ENCODE peak calls at places on chromosome 18, in seven cellular contexts. One of them, this sample, is unnamed.

GRCh38 chr18:25826823-25827617 is 263.4 kb downstream of the SS18 start:
- DNase-seq in A549: no peak
- DNase-seq in cardiac fibroblast: no peak
- DNase-seq in SK-N-SH: no peak
- DNase-seq in choroid plexus epithelial cell: no peak
- DNase-seq in astrocyte of the spinal cord: no peak
- DNase-seq in fibroblast of lung: peak; percentile 23
- DNase-seq in this sample: peak; percentile 25

GRCh38 chr18:2223859-2224258 is 347.4 kb downstream of the METTL4 start:
- DNase-seq in A549: no peak
- DNase-seq in cardiac fibroblast: peak; percentile 66
- DNase-seq in SK-N-SH: no peak
- DNase-seq in choroid plexus epithelial cell: peak; percentile 76
- DNase-seq in astrocyte of the spinal cord: peak; percentile 71
- DNase-seq in fibroblast of lung: peak; percentile 22
- DNase-seq in this sample: peak; percentile 11

GRCh38 chr18:75052475-75052874 is 156.5 kb downstream of the PTGR3 start:
- DNase-seq in A549: no peak
- DNase-seq in cardiac fibroblast: no peak
- DNase-seq in SK-N-SH: no peak
- DNase-seq in choroid plexus epithelial cell: no peak
- DNase-seq in astrocyte of the spinal cord: no peak
- DNase-seq in fibroblast of lung: no peak
- DNase-seq in this sample: no peak

GRCh38 chr18:22132258-22132657 is 37.1 kb upstream of the GATA6 start:
- DNase-seq in A549: no peak
- DNase-seq in cardiac fibroblast: no peak
- DNase-seq in SK-N-SH: no peak
- DNase-seq in choroid plexus epithelial cell: no peak
- DNase-seq in astrocyte of the spinal cord: no peak
- DNase-seq in fibroblast of lung: no peak
- DNase-seq in this sample: no peak

GRCh38 chr18:70290482-70291294 is 1.8 kb downstream of the SOCS6 start:
- DNase-seq in A549: no peak
- DNase-seq in cardiac fibroblast: no peak
- DNase-seq in SK-N-SH: no peak
- DNase-seq in choroid plexus epithelial cell: no peak
- DNase-seq in astrocyte of the spinal cord: no peak
- DNase-seq in fibroblast of lung: no peak
- DNase-seq in this sample: no peak

GRCh38 chr18:54742654-54743053 is 85.6 kb upstream of the RAB27B start:
- DNase-seq in A549: no peak
- DNase-seq in cardiac fibroblast: peak; percentile 99
- DNase-seq in SK-N-SH: no peak
- DNase-seq in choroid plexus epithelial cell: peak; percentile 99
- DNase-seq in astrocyte of the spinal cord: peak; percentile 96
- DNase-seq in fibroblast of lung: peak; percentile 99
- DNase-seq in this sample: peak; percentile 98

GRCh38 chr18:77822552-77823138 is 573.0 kb downstream of the GALR1 start:
- DNase-seq in A549: no peak
- DNase-seq in cardiac fibroblast: no peak
- DNase-seq in SK-N-SH: no peak
- DNase-seq in choroid plexus epithelial cell: no peak
- DNase-seq in astrocyte of the spinal cord: no peak
- DNase-seq in fibroblast of lung: no peak
- DNase-seq in this sample: no peak

GRCh38 chr18:67600181-67600631 is 83.7 kb upstream of the DSEL start:
- DNase-seq in A549: no peak
- DNase-seq in cardiac fibroblast: peak; percentile 48
- DNase-seq in SK-N-SH: peak; percentile 60
- DNase-seq in choroid plexus epithelial cell: peak; percentile 84
- DNase-seq in astrocyte of the spinal cord: peak; percentile 69
- DNase-seq in fibroblast of lung: peak; percentile 65
- DNase-seq in this sample: peak; percentile 71

GRCh38 chr18:23401400-23402347 is 51.4 kb upstream of the RIOK3 start:
- DNase-seq in A549: no peak
- DNase-seq in cardiac fibroblast: peak; percentile 85
- DNase-seq in SK-N-SH: no peak
- DNase-seq in choroid plexus epithelial cell: peak; percentile 88
- DNase-seq in astrocyte of the spinal cord: peak; percentile 73
- DNase-seq in fibroblast of lung: peak; percentile 61
- DNase-seq in this sample: peak; percentile 68

GRCh38 chr18:54125429-54125828 is 99.0 kb downstream of the MBD2 start:
- DNase-seq in A549: no peak
- DNase-seq in cardiac fibroblast: no peak
- DNase-seq in SK-N-SH: no peak
- DNase-seq in choroid plexus epithelial cell: no peak
- DNase-seq in astrocyte of the spinal cord: no peak
- DNase-seq in fibroblast of lung: no peak
- DNase-seq in this sample: no peak

GRCh38 chr18:21831413-21831831 is 90.8 kb downstream of the MIB1 start:
- DNase-seq in A549: no peak
- DNase-seq in cardiac fibroblast: peak; percentile 21
- DNase-seq in SK-N-SH: no peak
- DNase-seq in choroid plexus epithelial cell: peak; percentile 44
- DNase-seq in astrocyte of the spinal cord: no peak
- DNase-seq in fibroblast of lung: peak; percentile 44
- DNase-seq in this sample: peak; percentile 22

GRCh38 chr18:79600596-79600995 is 79.0 kb upstream of the CTDP1 start:
- DNase-seq in A549: no peak
- DNase-seq in cardiac fibroblast: no peak
- DNase-seq in SK-N-SH: no peak
- DNase-seq in choroid plexus epithelial cell: no peak
- DNase-seq in astrocyte of the spinal cord: no peak
- DNase-seq in fibroblast of lung: no peak
- DNase-seq in this sample: no peak

GRCh38 chr18:3148930-3149535 is 70.7 kb downstream of the MYOM1 start:
- DNase-seq in A549: no peak
- DNase-seq in cardiac fibroblast: peak; percentile 4
- DNase-seq in SK-N-SH: no peak
- DNase-seq in choroid plexus epithelial cell: peak; percentile 16
- DNase-seq in astrocyte of the spinal cord: no peak
- DNase-seq in fibroblast of lung: peak; percentile 27
- DNase-seq in this sample: peak; percentile 29

DNA sequence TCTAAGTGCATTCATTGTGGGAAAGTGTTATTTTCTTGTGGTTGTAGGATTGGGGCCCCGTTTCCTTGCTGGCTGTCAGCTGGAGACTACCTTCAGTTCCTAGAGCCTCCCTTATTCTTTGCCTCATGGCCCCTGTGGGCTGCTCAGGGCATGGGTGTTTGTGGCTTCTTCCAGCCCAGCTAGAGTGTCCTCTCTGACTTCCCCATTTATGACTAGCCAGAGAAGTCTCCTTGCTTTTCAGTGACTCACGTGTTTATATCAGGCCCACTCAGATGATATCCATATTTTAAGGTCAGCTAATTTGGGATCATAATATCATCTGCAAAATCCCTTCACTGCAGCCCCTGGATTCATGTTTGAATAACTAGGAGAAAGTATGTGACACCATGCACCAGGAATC is 62.8 kb downstream of the DTNA start:
- DNase-seq in A549: no peak
- DNase-seq in cardiac fibroblast: peak; percentile 14
- DNase-seq in SK-N-SH: no peak
- DNase-seq in choroid plexus epithelial cell: peak; percentile 57
- DNase-seq in astrocyte of the spinal cord: peak; percentile 46
- DNase-seq in fibroblast of lung: peak; percentile 49
- DNase-seq in this sample: peak; percentile 30
- H3K4me3 ChIP-seq in A549: no peak overlapping the region
- H3K4me3 ChIP-seq in cardiac fibroblast: no peak overlapping the region
- H3K4me3 ChIP-seq in SK-N-SH: no peak overlapping the region
- H3K4me3 ChIP-seq in choroid plexus epithelial cell: no peak overlapping the region
- H3K4me3 ChIP-seq in astrocyte of the spinal cord: no peak overlapping the region
- H3K4me3 ChIP-seq in fibroblast of lung: no peak overlapping the region
- H3K4me3 ChIP-seq in this sample: no peak overlapping the region

DNA sequence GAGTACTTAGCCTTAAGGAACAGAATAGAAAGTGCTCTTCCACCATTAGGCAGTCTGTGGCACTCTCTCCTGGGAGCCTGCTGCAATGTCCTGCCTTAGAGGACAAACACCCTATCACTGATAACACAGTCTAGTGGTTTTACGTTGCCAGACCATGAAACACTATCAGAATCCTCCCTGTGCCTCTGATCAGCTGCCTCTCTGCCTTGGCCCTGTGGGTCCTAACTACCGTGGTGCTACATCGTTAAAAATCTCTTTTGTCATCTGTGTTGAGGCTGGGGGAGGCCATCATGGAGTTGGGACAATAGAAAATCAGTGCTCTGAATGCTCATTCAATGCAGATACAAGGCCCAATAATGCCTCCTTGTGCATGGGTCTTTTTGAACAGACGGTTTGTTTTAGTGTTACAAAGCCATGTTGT is 11.9 kb upstream of the APCDD1 start:
- DNase-seq in A549: no peak
- DNase-seq in cardiac fibroblast: no peak
- DNase-seq in SK-N-SH: no peak
- DNase-seq in choroid plexus epithelial cell: no peak
- DNase-seq in astrocyte of the spinal cord: no peak
- DNase-seq in fibroblast of lung: peak; percentile 30
- DNase-seq in this sample: peak; percentile 18
- TF ChIP-seq CTCF in A549: no peak
- TF ChIP-seq CTCF in cardiac fibroblast: no peak
- TF ChIP-seq CTCF in SK-N-SH: no peak
- TF ChIP-seq CTCF in choroid plexus epithelial cell: peak; percentile 12
- TF ChIP-seq CTCF in astrocyte of the spinal cord: peak; percentile 15
- TF ChIP-seq CTCF in fibroblast of lung: no peak
- TF ChIP-seq CTCF in this sample: peak; percentile 38

GRCh38 chr18:46338213-46338612 is 234.0 kb downstream of the HAUS1 start:
- DNase-seq in A549: no peak
- DNase-seq in cardiac fibroblast: no peak
- DNase-seq in SK-N-SH: peak; percentile 80
- DNase-seq in choroid plexus epithelial cell: no peak
- DNase-seq in astrocyte of the spinal cord: no peak
- DNase-seq in fibroblast of lung: no peak
- DNase-seq in this sample: no peak
- H3K4me3 ChIP-seq in A549: no peak overlapping the region
- H3K4me3 ChIP-seq in cardiac fibroblast: no peak overlapping the region
- H3K4me3 ChIP-seq in SK-N-SH: no peak overlapping the region
- H3K4me3 ChIP-seq in choroid plexus epithelial cell: no peak overlapping the region
- H3K4me3 ChIP-seq in astrocyte of the spinal cord: no peak overlapping the region
- H3K4me3 ChIP-seq in fibroblast of lung: no peak overlapping the region
- H3K4me3 ChIP-seq in this sample: no peak overlapping the region

GRCh38 chr18:52620926-52621439 is 281.0 kb downstream of the DCC start:
- DNase-seq in A549: no peak
- DNase-seq in cardiac fibroblast: no peak
- DNase-seq in SK-N-SH: no peak
- DNase-seq in choroid plexus epithelial cell: no peak
- DNase-seq in astrocyte of the spinal cord: no peak
- DNase-seq in fibroblast of lung: no peak
- DNase-seq in this sample: no peak
- TF ChIP-seq CTCF in A549: no peak
- TF ChIP-seq CTCF in cardiac fibroblast: no peak
- TF ChIP-seq CTCF in SK-N-SH: no peak
- TF ChIP-seq CTCF in choroid plexus epithelial cell: no peak
- TF ChIP-seq CTCF in astrocyte of the spinal cord: no peak
- TF ChIP-seq CTCF in fibroblast of lung: no peak
- TF ChIP-seq CTCF in this sample: no peak

This sample was measured in AG10803.